ENCODE peak calls at places on chromosomes 4 and X, in nine cellular contexts. P, X, B, Q, R, W, Y, K and V are unnamed samples.

GRCh38 chr4:177123811-177124210 is 185.9 kb upstream of the NEIL3 start:
- DNase-seq in P (no peak), X (no peak), B (no peak), Q (no peak), R (no peak), W (no peak), Y (no peak), K (no peak), V (no peak)

GRCh38 chr4:101981756-101982155 is 191.2 kb downstream of the BANK1 start:
- DNase-seq in P (no peak), X (no peak), B (peak), Q (peak), R (no peak), W (no peak), Y (no peak), K (no peak), V (no peak)

GRCh38 chr4:113952452-113953029 is 26.9 kb downstream of the ARSJ start:
- DNase-seq in P (peak), X (no peak), B (no peak), Q (no peak), R (no peak), W (no peak), Y (no peak), K (no peak), V (no peak)

GRCh38 chr4:37958932-37959331 is 1.3 kb upstream of the PTTG2 start:
- DNase-seq in P (no peak), X (no peak), B (no peak), Q (no peak), R (no peak), W (no peak), Y (no peak), K (no peak), V (no peak)

GRCh38 chr4:112386051-112386450 is 88.9 kb downstream of the ALPK1 start:
- DNase-seq in P (no peak), X (no peak), B (no peak), Q (no peak), R (no peak), W (no peak), Y (no peak), K (no peak), V (no peak)

GRCh38 chr4:47050986-47051725 is 19.8 kb downstream of the GABRB1 start:
- DNase-seq in P (no peak), X (no peak), B (no peak), Q (no peak), R (no peak), W (no peak), Y (no peak), K (no peak), V (no peak)

GRCh38 chrX:107701493-107702121 is 73.3 kb downstream of the PRPS1 start:
- DNase-seq in P (no peak), X (no peak), B (no peak), Q (no peak), R (no peak), W (no peak), Y (no peak), K (no peak), V (no peak)

GRCh38 chrX:150568320-150569154 is at the start of gene MTM1:
- DNase-seq in P (peak), X (peak), B (peak), Q (peak), R (peak), W (peak), Y (peak), K (peak), V (peak)

GRCh38 chrX:47831788-47832187 is 4.9 kb upstream of the ZNF81 start:
- DNase-seq in P (peak), X (peak), B (peak), Q (no peak), R (no peak), W (no peak), Y (peak), K (no peak), V (no peak)

GRCh38 chr4:121454251-121454979 is 73.6 kb upstream of the QRFPR start:
- DNase-seq in P (peak), X (no peak), B (no peak), Q (no peak), R (no peak), W (no peak), Y (no peak), K (no peak), V (no peak)

GRCh38 chr4:31657859-31658258 is 937.7 kb downstream of the PCDH7 start:
- DNase-seq in P (peak), X (no peak), B (no peak), Q (no peak), R (no peak), W (no peak), Y (no peak), K (no peak), V (no peak)

GRCh38 chr4:44319129-44319528 is 129.5 kb downstream of the KCTD8 start:
- DNase-seq in P (no peak), X (no peak), B (no peak), Q (no peak), R (no peak), W (no peak), Y (no peak), K (no peak), V (no peak)

GRCh38 chrX:101390664-101391525 is at the start of gene RPL36A:
- DNase-seq in P (peak), X (peak), B (peak), Q (peak), R (peak), W (peak), Y (peak), K (peak), V (peak)

GRCh38 chr4:110998308-110998707 is 375.4 kb upstream of the PITX2 start:
- DNase-seq in P (no peak), X (no peak), B (no peak), Q (no peak), R (no peak), W (no peak), Y (no peak), K (no peak), V (no peak)
- TF ChIP-seq CTCF in P (no peak), X (no peak), B (no peak), Q (no peak), R (no peak), W (no peak), Y (no peak), K (no peak), V (no peak)

GRCh38 chrX:119791437-119792231 is at the start of gene RPL39:
- DNase-seq in P (peak), X (peak), B (peak), Q (peak), R (peak), W (peak), Y (peak), K (peak), V (peak)

GRCh38 chrX:119790977-119791436 is 423 bp downstream of the RPL39 start:
- DNase-seq in P (peak), X (no peak), B (peak), Q (peak), R (no peak), W (no peak), Y (no peak), K (no peak), V (no peak)
- TF ChIP-seq CTCF in P (peak), X (no peak), B (no peak), Q (no peak), R (no peak), W (no peak), Y (no peak), K (no peak), V (no peak)

DNA sequence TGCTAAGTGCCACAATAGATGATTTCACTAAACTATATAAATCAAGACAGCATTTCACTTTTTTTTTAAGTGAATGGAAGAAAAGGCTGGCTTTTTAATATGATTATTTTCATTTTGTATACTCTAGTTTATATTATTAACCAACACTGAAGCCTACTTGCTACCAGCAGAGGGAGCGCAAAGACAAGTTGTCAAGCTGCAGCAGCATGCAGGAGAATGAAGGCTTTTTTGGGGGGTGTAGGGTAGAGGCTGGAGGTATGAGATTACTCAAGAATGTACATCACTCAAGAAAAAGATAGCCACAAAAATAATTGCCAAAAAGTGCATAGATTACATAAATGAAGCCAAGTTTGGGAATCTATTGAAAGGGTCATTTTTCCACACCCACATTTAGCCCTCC is 519.5 kb downstream of the FGF13 start:
- DNase-seq in P (peak), X (no peak), B (no peak), Q (no peak), R (no peak), W (no peak), Y (no peak), K (no peak), V (no peak)
- TF ChIP-seq CTCF in P (no peak), X (no peak), B (no peak), Q (peak), R (no peak), W (no peak), Y (peak), K (no peak), V (peak)

GRCh38 chr4:157280673-157281072 is 60.1 kb downstream of the GRIA2 start:
- DNase-seq in P (no peak), X (no peak), B (no peak), Q (no peak), R (no peak), W (no peak), Y (no peak), K (no peak), V (no peak)

GRCh38 chr4:157287445-157287844 is 66.9 kb downstream of the GRIA2 start:
- DNase-seq in P (no peak), X (no peak), B (no peak), Q (no peak), R (no peak), W (no peak), Y (no peak), K (no peak), V (no peak)

DNA sequence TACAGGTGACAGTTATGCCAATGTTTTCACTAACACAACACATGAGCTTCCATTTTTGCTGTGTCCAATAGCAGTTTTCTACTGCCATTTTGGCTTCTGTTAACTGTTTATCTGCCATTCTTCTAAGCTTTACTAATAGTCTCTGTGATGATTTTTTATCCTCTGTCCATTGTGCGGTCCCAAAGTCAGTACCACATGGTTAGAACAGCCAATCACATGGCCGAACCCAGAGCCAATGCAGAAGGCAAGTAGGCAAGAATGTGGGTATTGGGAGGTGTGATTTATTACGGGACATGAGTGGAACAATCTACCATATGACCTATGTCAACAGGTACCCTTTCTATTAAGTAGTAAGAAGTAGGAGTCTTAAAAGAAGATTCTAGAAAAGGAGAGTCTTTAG is 61.5 kb downstream of the GRIA2 start:
- DNase-seq in P (no peak), X (no peak), B (no peak), Q (no peak), R (no peak), W (no peak), Y (no peak), K (no peak), V (no peak)
- TF ChIP-seq CTCF in P (no peak), X (no peak), B (no peak), Q (no peak), R (no peak), W (no peak), Y (no peak), K (no peak), V (no peak)

GRCh38 chr4:21470531-21470930 is 478.0 kb downstream of the KCNIP4 start:
- DNase-seq in P (peak), X (no peak), B (no peak), Q (no peak), R (no peak), W (no peak), Y (no peak), K (no peak), V (no peak)

GRCh38 chr4:21467551-21467950 is 481.0 kb downstream of the KCNIP4 start:
- DNase-seq in P (no peak), X (no peak), B (no peak), Q (no peak), R (no peak), W (no peak), Y (no peak), K (no peak), V (no peak)

GRCh38 chr4:21474195-21474594 is 474.4 kb downstream of the KCNIP4 start:
- DNase-seq in P (no peak), X (no peak), B (no peak), Q (no peak), R (no peak), W (no peak), Y (no peak), K (no peak), V (no peak)

DNA sequence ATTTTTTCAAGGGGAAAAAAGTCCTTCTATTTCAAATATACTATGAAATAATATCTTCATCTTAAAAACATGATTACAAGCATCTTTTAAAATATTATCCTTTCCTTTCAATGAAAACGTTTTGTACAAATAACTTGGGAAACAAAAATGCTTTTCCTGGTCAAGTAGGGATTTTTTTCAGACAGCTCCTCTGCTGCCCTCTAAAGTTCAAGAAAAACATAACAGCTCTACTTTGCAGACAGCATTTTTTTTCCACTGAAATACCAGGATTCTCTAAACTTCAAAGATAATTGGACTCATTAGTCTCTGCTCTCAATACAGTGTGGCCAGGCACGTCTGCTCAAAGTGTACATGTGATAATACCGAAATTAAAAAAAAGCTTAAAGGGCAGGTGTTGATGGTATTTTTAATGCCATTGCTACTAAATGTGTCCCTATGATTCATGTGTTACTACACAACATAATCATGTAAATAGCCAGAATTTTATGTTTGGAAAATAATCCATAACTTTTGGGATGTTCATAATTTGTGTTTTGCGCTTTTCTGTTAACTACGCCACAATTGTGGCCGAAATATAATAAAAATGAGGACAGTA is 479.0 kb downstream of the KCNIP4 start:
- DNase-seq in P (peak), X (no peak), B (no peak), Q (no peak), R (no peak), W (no peak), Y (no peak), K (no peak), V (no peak)
- TF ChIP-seq CTCF in P (peak), X (no peak), B (peak), Q (no peak), R (peak), W (peak), Y (no peak), K (no peak), V (peak)

DNA sequence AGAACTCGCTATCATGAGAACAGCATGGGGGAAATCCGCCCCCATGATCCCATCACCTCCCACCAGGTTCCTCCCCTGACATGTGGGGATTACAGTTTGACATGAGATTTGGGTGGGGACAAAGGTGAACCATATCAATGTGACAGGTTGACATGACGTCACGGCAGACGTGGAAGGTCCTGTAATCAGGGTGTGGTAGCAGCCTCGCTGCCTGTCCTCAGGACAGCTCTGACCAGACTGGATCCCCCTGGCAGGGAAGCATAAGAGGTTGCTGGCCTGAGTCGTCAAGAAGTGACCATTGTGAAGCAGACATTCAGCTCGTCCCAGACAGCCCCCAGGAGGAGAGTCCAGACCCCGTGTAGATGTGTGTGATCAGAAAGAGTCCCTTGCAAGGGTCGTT is 104.6 kb downstream of the TNIP2 start:
- DNase-seq in P (no peak), X (no peak), B (no peak), Q (no peak), R (no peak), W (no peak), Y (no peak), K (no peak), V (no peak)
- TF ChIP-seq CTCF in P (no peak), X (no peak), B (no peak), Q (no peak), R (no peak), W (no peak), Y (no peak), K (no peak), V (no peak)

GRCh38 chr4:17352357-17352756 is 159.5 kb downstream of the QDPR start:
- DNase-seq in P (no peak), X (no peak), B (no peak), Q (no peak), R (no peak), W (no peak), Y (no peak), K (no peak), V (no peak)

GRCh38 chr4:17347445-17347844 is 164.4 kb downstream of the QDPR start:
- DNase-seq in P (peak), X (no peak), B (no peak), Q (no peak), R (no peak), W (no peak), Y (no peak), K (no peak), V (no peak)
- TF ChIP-seq CTCF in P (peak), X (no peak), B (peak), Q (peak), R (peak), W (peak), Y (peak), K (no peak), V (peak)

DNA sequence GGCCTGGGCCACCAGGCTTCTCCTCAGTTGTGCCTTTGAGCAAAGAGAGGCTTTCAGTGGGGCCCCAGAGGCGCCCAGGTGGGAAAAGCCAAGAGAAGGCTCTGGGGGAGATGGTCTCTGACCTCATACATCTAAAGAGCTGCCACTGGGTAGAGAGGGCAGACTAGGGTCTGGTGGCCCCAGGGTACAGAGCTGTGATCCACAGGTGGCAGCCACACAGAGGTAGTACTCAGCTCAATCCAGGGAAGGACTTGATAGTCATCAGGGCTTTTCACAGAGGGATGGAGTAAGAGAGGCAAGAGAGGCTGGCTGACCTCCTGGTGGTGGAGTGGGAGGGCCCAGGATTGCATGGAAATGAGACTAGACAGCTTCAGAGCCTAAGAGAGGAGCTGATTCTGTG is 53.2 kb upstream of the PJA1 start:
- DNase-seq in P (no peak), X (no peak), B (no peak), Q (no peak), R (no peak), W (no peak), Y (no peak), K (no peak), V (no peak)
- TF ChIP-seq CTCF in P (no peak), X (no peak), B (no peak), Q (no peak), R (no peak), W (no peak), Y (no peak), K (no peak), V (no peak)